ENCODE peak calls at places on chromosome 14, in seven cellular contexts. One of them, this sample, is unnamed.

GRCh38 chr14:26820578-26820977 is 222.7 kb upstream of the NOVA1 start:
- ATAC-seq in HepG2: no peak
- ATAC-seq in heart left ventricle: no peak
- ATAC-seq in body of pancreas: no peak
- ATAC-seq in HCT116: no peak
- ATAC-seq in GM12878: no peak
- ATAC-seq in gastrocnemius medialis: no peak
- ATAC-seq in this sample: no peak

GRCh38 chr14:39186941-39187525 is 12.0 kb downstream of the PNN start:
- ATAC-seq in body of pancreas: no peak
- ATAC-seq in gastrocnemius medialis: no peak
- ATAC-seq in heart left ventricle: no peak
- ATAC-seq in HCT116: no peak
- ATAC-seq in GM12878: peak; percentile 26
- ATAC-seq in HepG2: peak; percentile 58
- ATAC-seq in this sample: no peak

GRCh38 chr14:52748647-52749292 is 18.8 kb downstream of the STYX start:
- ATAC-seq in heart left ventricle: no peak
- ATAC-seq in HCT116: no peak
- ATAC-seq in body of pancreas: no peak
- ATAC-seq in gastrocnemius medialis: no peak
- ATAC-seq in GM12878: no peak
- ATAC-seq in HepG2: no peak
- ATAC-seq in this sample: no peak

GRCh38 chr14:105581551-105582341 is 55.4 kb downstream of the TMEM121 start:
- ATAC-seq in GM12878: peak; percentile 68
- ATAC-seq in HepG2: peak; percentile 30
- ATAC-seq in gastrocnemius medialis: no peak
- ATAC-seq in heart left ventricle: no peak
- ATAC-seq in body of pancreas: no peak
- ATAC-seq in HCT116: peak; percentile 17
- ATAC-seq in this sample: no peak

GRCh38 chr14:61379639-61380184 is 58.3 kb downstream of the PRKCH start:
- ATAC-seq in HepG2: no peak
- ATAC-seq in HCT116: no peak
- ATAC-seq in GM12878: peak; percentile 79
- ATAC-seq in gastrocnemius medialis: no peak
- ATAC-seq in body of pancreas: no peak
- ATAC-seq in heart left ventricle: no peak
- ATAC-seq in this sample: no peak

GRCh38 chr14:71169861-71170260 is 262.6 kb downstream of the PCNX1 start:
- ATAC-seq in body of pancreas: no peak
- ATAC-seq in GM12878: peak; percentile 49
- ATAC-seq in HCT116: no peak
- ATAC-seq in heart left ventricle: no peak
- ATAC-seq in gastrocnemius medialis: no peak
- ATAC-seq in HepG2: no peak
- ATAC-seq in this sample: no peak

GRCh38 chr14:75499084-75499875 is 23.0 kb upstream of the BATF start:
- ATAC-seq in heart left ventricle: no peak
- ATAC-seq in body of pancreas: no peak
- ATAC-seq in gastrocnemius medialis: no peak
- ATAC-seq in HepG2: no peak
- ATAC-seq in GM12878: peak; percentile 89
- ATAC-seq in HCT116: no peak
- ATAC-seq in this sample: no peak

GRCh38 chr14:68715032-68715924 is 77.6 kb downstream of the ZFP36L1 start:
- ATAC-seq in body of pancreas: no peak
- ATAC-seq in HCT116: no peak
- ATAC-seq in heart left ventricle: peak; percentile 53
- ATAC-seq in HepG2: no peak
- ATAC-seq in gastrocnemius medialis: peak; percentile 96
- ATAC-seq in GM12878: peak; percentile 27
- ATAC-seq in this sample: peak; percentile 41

GRCh38 chr14:75242546-75243273 is 35.9 kb upstream of the FOS start:
- ATAC-seq in HCT116: no peak
- ATAC-seq in heart left ventricle: peak; percentile 27
- ATAC-seq in gastrocnemius medialis: peak; percentile 25
- ATAC-seq in body of pancreas: peak; percentile 21
- ATAC-seq in HepG2: no peak
- ATAC-seq in GM12878: no peak
- ATAC-seq in this sample: peak; percentile 71

GRCh38 chr14:69039287-69039628 is 60.2 kb upstream of the ACTN1 start:
- ATAC-seq in HepG2: peak; percentile 84
- ATAC-seq in HCT116: peak; percentile 80
- ATAC-seq in GM12878: no peak
- ATAC-seq in gastrocnemius medialis: no peak
- ATAC-seq in body of pancreas: no peak
- ATAC-seq in heart left ventricle: no peak
- ATAC-seq in this sample: no peak

GRCh38 chr14:61462566-61463195 is 141.3 kb downstream of the PRKCH start:
- ATAC-seq in gastrocnemius medialis: no peak
- ATAC-seq in body of pancreas: no peak
- ATAC-seq in heart left ventricle: peak; percentile 29
- ATAC-seq in GM12878: no peak
- ATAC-seq in HepG2: peak; percentile 62
- ATAC-seq in HCT116: no peak
- ATAC-seq in this sample: no peak

GRCh38 chr14:49497725-49498348 is 88.3 kb downstream of the RPS29 start:
- ATAC-seq in gastrocnemius medialis: no peak
- ATAC-seq in body of pancreas: peak; percentile 73
- ATAC-seq in HepG2: peak; percentile 75
- ATAC-seq in GM12878: peak; percentile 91
- ATAC-seq in HCT116: peak; percentile 89
- ATAC-seq in heart left ventricle: no peak
- ATAC-seq in this sample: peak; percentile 55

GRCh38 chr14:95058491-95058890 is 98.8 kb downstream of the DICER1 start:
- ATAC-seq in HepG2: peak; percentile 29
- ATAC-seq in heart left ventricle: no peak
- ATAC-seq in body of pancreas: no peak
- ATAC-seq in gastrocnemius medialis: no peak
- ATAC-seq in HCT116: no peak
- ATAC-seq in GM12878: no peak
- ATAC-seq in this sample: no peak

GRCh38 chr14:89959853-89960493 is 4.2 kb downstream of the TDP1 start:
- ATAC-seq in GM12878: no peak
- ATAC-seq in body of pancreas: no peak
- ATAC-seq in HCT116: no peak
- ATAC-seq in HepG2: no peak
- ATAC-seq in heart left ventricle: no peak
- ATAC-seq in gastrocnemius medialis: no peak
- ATAC-seq in this sample: no peak

GRCh38 chr14:90842726-90843125 is 26.5 kb upstream of the TTC7B start:
- ATAC-seq in body of pancreas: no peak
- ATAC-seq in GM12878: no peak
- ATAC-seq in HCT116: no peak
- ATAC-seq in gastrocnemius medialis: no peak
- ATAC-seq in HepG2: no peak
- ATAC-seq in heart left ventricle: peak; percentile 4
- ATAC-seq in this sample: no peak

GRCh38 chr14:35419429-35419841 is 14.9 kb upstream of the NFKBIA start:
- ATAC-seq in HepG2: peak; percentile 70
- ATAC-seq in HCT116: no peak
- ATAC-seq in body of pancreas: no peak
- ATAC-seq in gastrocnemius medialis: no peak
- ATAC-seq in heart left ventricle: no peak
- ATAC-seq in GM12878: no peak
- ATAC-seq in this sample: no peak

GRCh38 chr14:100732766-100733100 is 6.0 kb downstream of the DLK1 start:
- ATAC-seq in GM12878: no peak
- ATAC-seq in HCT116: no peak
- ATAC-seq in HepG2: no peak
- ATAC-seq in body of pancreas: no peak
- ATAC-seq in gastrocnemius medialis: no peak
- ATAC-seq in heart left ventricle: no peak
- ATAC-seq in this sample: no peak

GRCh38 chr14:34436118-34436905 is 25.7 kb downstream of the SPTSSA start:
- ATAC-seq in heart left ventricle: no peak
- ATAC-seq in HepG2: peak; percentile 19
- ATAC-seq in GM12878: peak; percentile 70
- ATAC-seq in HCT116: no peak
- ATAC-seq in gastrocnemius medialis: no peak
- ATAC-seq in body of pancreas: no peak
- ATAC-seq in this sample: no peak

GRCh38 chr14:90608281-90608680 is 207.9 kb downstream of the TTC7B start:
- ATAC-seq in body of pancreas: no peak
- ATAC-seq in HCT116: no peak
- ATAC-seq in gastrocnemius medialis: no peak
- ATAC-seq in heart left ventricle: no peak
- ATAC-seq in GM12878: no peak
- ATAC-seq in HepG2: no peak
- ATAC-seq in this sample: peak; percentile 7

GRCh38 chr14:88551094-88551870 is 3.5 kb downstream of the PTPN21 start:
- ATAC-seq in GM12878: no peak
- ATAC-seq in heart left ventricle: peak; percentile 87
- ATAC-seq in body of pancreas: peak; percentile 75
- ATAC-seq in HepG2: no peak
- ATAC-seq in HCT116: peak; percentile 68
- ATAC-seq in gastrocnemius medialis: peak; percentile 81
- ATAC-seq in this sample: peak; percentile 80
- TF ChIP-seq POLR2A in GM12878: no peak
- TF ChIP-seq POLR2A in heart left ventricle: no peak
- TF ChIP-seq POLR2A in body of pancreas: peak; percentile 27
- TF ChIP-seq POLR2A in HepG2: no peak
- TF ChIP-seq POLR2A in HCT116: no peak
- TF ChIP-seq POLR2A in gastrocnemius medialis: peak; percentile 49
- TF ChIP-seq POLR2A in this sample: peak; percentile 18

DNA sequence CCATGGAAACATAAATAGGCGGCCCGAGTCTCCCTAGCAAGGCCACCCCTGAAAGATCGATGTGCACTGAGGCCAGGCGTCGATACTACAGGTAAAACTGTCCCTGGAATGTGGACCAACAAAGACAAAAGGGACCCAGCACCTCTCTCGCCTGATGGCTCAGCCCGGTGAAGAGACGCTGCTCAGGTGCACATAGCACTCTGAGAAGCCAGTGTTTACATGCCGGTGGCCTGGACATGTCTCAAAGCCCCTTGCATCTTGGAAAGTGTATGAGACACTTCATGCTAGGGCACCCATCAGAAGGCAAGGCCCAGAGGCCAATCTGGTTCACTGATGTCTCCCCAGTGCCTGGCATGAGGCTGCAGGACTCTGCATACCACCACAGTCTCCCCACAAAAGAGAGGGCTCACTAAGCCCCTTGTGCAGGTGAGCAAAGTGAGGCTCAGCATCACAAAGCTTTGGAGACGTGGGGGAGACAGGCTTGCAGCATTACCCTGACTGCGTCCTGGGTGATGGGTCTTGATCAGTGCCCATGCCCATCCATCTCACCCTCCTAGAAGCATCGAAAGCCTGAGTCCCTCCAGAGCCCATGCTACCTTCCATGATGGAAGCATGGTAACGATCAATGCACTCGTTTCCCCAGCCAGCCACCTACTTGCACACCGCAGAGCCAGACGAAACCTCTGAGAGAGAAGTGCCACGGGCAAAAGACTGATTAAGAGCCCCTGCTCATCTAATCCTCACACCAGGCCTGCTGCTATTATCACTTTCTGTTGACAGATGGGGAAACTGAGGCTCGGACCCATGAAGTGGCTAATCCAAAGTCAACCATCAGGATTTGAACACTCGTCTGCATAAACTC is 16.1 kb downstream of the BCL11B start:
- ATAC-seq in heart left ventricle: no peak
- ATAC-seq in HCT116: no peak
- ATAC-seq in GM12878: no peak
- ATAC-seq in gastrocnemius medialis: no peak
- ATAC-seq in body of pancreas: no peak
- ATAC-seq in HepG2: no peak
- ATAC-seq in this sample: no peak
- H3K4me3 ChIP-seq in heart left ventricle: no peak overlapping the region
- H3K4me3 ChIP-seq in HCT116: no peak overlapping the region
- H3K4me3 ChIP-seq in GM12878: no peak overlapping the region
- H3K4me3 ChIP-seq in gastrocnemius medialis: no peak overlapping the region
- H3K4me3 ChIP-seq in body of pancreas: no peak overlapping the region
- H3K4me3 ChIP-seq in HepG2: no peak overlapping the region
- H3K4me3 ChIP-seq in this sample: no peak overlapping the region

GRCh38 chr14:58313699-58314098 is 15.3 kb downstream of the ARID4A start:
- ATAC-seq in heart left ventricle: no peak
- ATAC-seq in GM12878: no peak
- ATAC-seq in HepG2: no peak
- ATAC-seq in body of pancreas: no peak
- ATAC-seq in gastrocnemius medialis: no peak
- ATAC-seq in HCT116: no peak
- ATAC-seq in this sample: no peak

GRCh38 chr14:58305730-58306129 is 7.4 kb downstream of the ARID4A start:
- ATAC-seq in heart left ventricle: no peak
- ATAC-seq in GM12878: no peak
- ATAC-seq in HepG2: no peak
- ATAC-seq in body of pancreas: no peak
- ATAC-seq in HCT116: no peak
- ATAC-seq in gastrocnemius medialis: no peak
- ATAC-seq in this sample: no peak

DNA sequence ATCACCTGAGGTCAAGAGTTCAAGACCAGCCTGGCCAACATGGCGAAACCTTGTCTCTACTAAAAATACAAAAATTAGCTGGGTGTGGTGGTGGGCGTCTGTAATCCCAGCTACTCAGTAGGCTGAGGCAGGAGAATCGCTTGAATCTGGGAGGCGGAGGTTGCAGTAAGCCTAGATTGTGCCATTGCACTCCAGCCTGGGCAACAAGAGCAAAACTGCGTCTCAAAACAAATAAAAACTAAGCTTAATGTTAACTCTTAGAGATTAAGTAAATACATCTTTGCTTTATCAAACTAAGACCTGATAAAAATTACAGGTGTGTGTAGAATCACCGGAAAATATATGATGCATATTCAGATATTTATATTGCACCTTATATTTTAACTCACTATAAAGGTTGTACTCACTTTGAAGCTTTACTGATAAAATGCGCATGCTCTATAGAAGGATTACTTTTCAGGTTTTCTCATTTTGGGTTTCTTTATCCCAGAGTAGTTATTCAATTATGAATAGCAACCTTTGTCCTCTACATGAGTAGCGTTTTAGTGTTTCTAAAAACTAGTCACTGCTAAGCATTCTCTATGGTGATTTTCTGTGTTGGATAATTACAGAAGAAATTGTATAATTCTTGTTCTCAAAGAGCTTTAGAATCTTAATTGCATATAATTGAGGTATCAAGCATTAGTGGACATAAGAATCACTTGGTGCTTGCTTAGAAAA is 9.4 kb downstream of the ARID4A start:
- ATAC-seq in GM12878: no peak
- ATAC-seq in HCT116: no peak
- ATAC-seq in gastrocnemius medialis: no peak
- ATAC-seq in HepG2: no peak
- ATAC-seq in heart left ventricle: no peak
- ATAC-seq in body of pancreas: no peak
- ATAC-seq in this sample: no peak
- H3K36me3 ChIP-seq in GM12878: no peaks in the 10 kb centered on the region
- H3K36me3 ChIP-seq in HCT116: peaks cover 4% of the 10 kb centered on the region
- H3K36me3 ChIP-seq in gastrocnemius medialis: peaks cover 15% of the 10 kb centered on the region
- H3K36me3 ChIP-seq in HepG2: peaks cover 52% of the 10 kb centered on the region
- H3K36me3 ChIP-seq in heart left ventricle: peaks cover 96% of the 10 kb centered on the region
- H3K36me3 ChIP-seq in body of pancreas: no peaks in the 10 kb centered on the region
- H3K36me3 ChIP-seq in this sample: peaks cover 79% of the 10 kb centered on the region

DNA sequence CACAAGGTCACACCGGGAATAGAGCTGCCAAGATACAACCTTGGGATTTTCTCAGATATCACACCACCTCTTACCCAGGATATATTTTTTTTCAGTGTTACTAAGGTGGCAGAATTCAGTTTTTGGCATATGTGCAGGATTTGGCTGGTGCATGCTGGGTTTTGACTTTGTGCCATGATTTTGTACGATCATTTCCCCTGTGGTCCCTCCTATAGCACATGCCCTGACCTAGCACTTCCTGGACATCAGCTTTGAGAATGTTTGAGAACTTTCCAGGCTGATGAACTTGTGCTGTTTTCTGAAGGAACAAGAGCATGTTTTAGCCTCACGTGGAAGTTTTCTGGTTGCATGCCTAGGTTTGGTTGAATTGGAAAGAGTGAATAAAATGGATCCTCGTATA is 11.0 kb upstream of the TBPL2 start:
- ATAC-seq in body of pancreas: peak; percentile 58
- ATAC-seq in heart left ventricle: no peak
- ATAC-seq in HepG2: no peak
- ATAC-seq in GM12878: no peak
- ATAC-seq in gastrocnemius medialis: no peak
- ATAC-seq in HCT116: no peak
- ATAC-seq in this sample: no peak
- TF ChIP-seq POLR2A in body of pancreas: no peak
- TF ChIP-seq POLR2A in heart left ventricle: no peak
- TF ChIP-seq POLR2A in HepG2: no peak
- TF ChIP-seq POLR2A in GM12878: no peak
- TF ChIP-seq POLR2A in gastrocnemius medialis: no peak
- TF ChIP-seq POLR2A in HCT116: no peak
- TF ChIP-seq POLR2A in this sample: no peak